ENCODE peak calls at places on chromosome 15, in five cellular contexts. W is T-helper 2 cell; A is stimulated activated CD4-positive, alpha-beta T cell treated with anti-CD3 and anti-CD28 coated beads, Interleukin-4, amount 100 ng/mL, for 4 hours; X is activated T-helper 1 cell treated with anti-CD3 and anti-CD28 coated beads, Interleukin-12 subunit alpha, Interleukin-12 subunit beta, Interleukin-2, Interleukin-4 antibody, amounts not matched to agents 30 ng/mL and 10 ng/mL and 1 ng/mL, durations not matched to agents 14 hours and 24 hours and 36 hours; F is MG63. V is an unnamed sample.

GRCh38 chr15:62601779-62602540 is 436.9 kb upstream of the C2CD4B start:
- DNase-seq in W (no peak), A (no peak), X (no peak), F (no peak), V (no peak)

GRCh38 chr15:65862682-65863081 is 6.6 kb upstream of the RAB11A start:
- DNase-seq in W (peak; percentile 85), A (peak; percentile 33), X (peak; percentile 62), F (peak; percentile 55), V (peak; percentile 58)

GRCh38 chr15:69554321-69554961 is 101.8 kb downstream of the RPLP1 start:
- DNase-seq in W (no peak), A (no peak), X (no peak), F (peak; percentile 26), V (no peak)

GRCh38 chr15:35674873-35675781 is 129.2 kb upstream of the DPH6 start:
- DNase-seq in W (no peak), A (no peak), X (no peak), F (no peak), V (no peak)

GRCh38 chr15:67043939-67044771 is 21.2 kb upstream of the SMAD3 start:
- DNase-seq in W (no peak), A (no peak), X (no peak), F (peak; percentile 95), V (peak; percentile 59)

GRCh38 chr15:81948142-81948709 is 97.6 kb downstream of the MEX3B start:
- DNase-seq in W (no peak), A (no peak), X (no peak), F (no peak), V (no peak)

GRCh38 chr15:88655103-88655553 is 16.3 kb downstream of the ISG20 start:
- DNase-seq in W (no peak), A (no peak), X (no peak), F (no peak), V (no peak)

GRCh38 chr15:22236469-22236868 is 156.1 kb downstream of the OR4M2 start:
- DNase-seq in W (no peak), A (no peak), X (no peak), F (no peak), V (no peak)

GRCh38 chr15:68203486-68203885 is 1.6 kb downstream of the CALML4 start:
- DNase-seq in W (no peak), A (no peak), X (no peak), F (no peak), V (no peak)

GRCh38 chr15:77538011-77538410 is 94.7 kb downstream of the LINGO1 start:
- DNase-seq in W (no peak), A (no peak), X (no peak), F (no peak), V (no peak)

GRCh38 chr15:81531141-81531592 is 157.2 kb upstream of the TMC3 start:
- DNase-seq in W (no peak), A (no peak), X (no peak), F (peak; percentile 87), V (peak; percentile 7)

GRCh38 chr15:101244039-101244781 is 7.6 kb downstream of the CHSY1 start:
- DNase-seq in W (peak; percentile 28), A (no peak), X (no peak), F (no peak), V (no peak)

GRCh38 chr15:24078310-24079029 is 391.4 kb upstream of the NDN start:
- DNase-seq in W (no peak), A (no peak), X (no peak), F (no peak), V (no peak)

GRCh38 chr15:42879390-42879912 is 41.1 kb downstream of the TTBK2 start:
- DNase-seq in W (no peak), A (no peak), X (no peak), F (no peak), V (no peak)

GRCh38 chr15:38714309-38715072 is 149.9 kb upstream of the RASGRP1 start:
- DNase-seq in W (no peak), A (no peak), X (no peak), F (peak; percentile 70), V (no peak)

GRCh38 chr15:101091080-101092017 is 160.5 kb downstream of the CHSY1 start:
- DNase-seq in W (no peak), A (no peak), X (no peak), F (no peak), V (peak; percentile 25)

GRCh38 chr15:28080386-28080785 is 18.7 kb downstream of the OCA2 start:
- DNase-seq in W (no peak), A (no peak), X (no peak), F (no peak), V (no peak)

GRCh38 chr15:101006931-101007687 is 88.0 kb downstream of the LRRK1 start:
- DNase-seq in W (peak; percentile 30), A (peak; percentile 62), X (peak; percentile 43), F (peak; percentile 81), V (peak; percentile 85)

GRCh38 chr15:36265422-36265821 is 314.0 kb upstream of the CDIN1 start:
- DNase-seq in W (no peak), A (no peak), X (no peak), F (no peak), V (no peak)

V was measured in body of pancreas.